ENCODE peak calls at places on chromosomes 11 and 22, in ten cellular contexts. A is heart left ventricle, I is astrocyte, G is IMR-90, D is OCI-LY7, H is cardiac muscle cell, E is pancreas, F is Calu3, W is dorsolateral prefrontal cortex, T is heart right ventricle. U is an unnamed sample.

GRCh38 chr11:104390696-104391095 is 226.7 kb upstream of the PDGFD start:
- DNase-seq in A (no peak), I (peak), G (peak), D (no peak), H (no peak), E (no peak), F (no peak), W (no peak), T (no peak), U (peak)

GRCh38 chr11:122115520-122116343 is at the start of gene BLID:
- DNase-seq in A (peak), I (no peak), G (peak), D (peak), H (peak), E (no peak), F (peak), W (no peak), T (peak), U (no peak)

GRCh38 chr11:69402251-69402892 is 79.1 kb upstream of the LINC01488 start:
- DNase-seq in A (no peak), I (no peak), G (no peak), D (no peak), H (no peak), E (no peak), F (no peak), W (no peak), T (no peak), U (no peak)

GRCh38 chr11:63683133-63683991 is 2.1 kb downstream of the RTN3 start:
- DNase-seq in A (no peak), I (peak), G (peak), D (no peak), H (no peak), E (no peak), F (no peak), W (no peak), T (no peak), U (no peak)

GRCh38 chr11:1730230-1730629 is 20.2 kb downstream of the IFITM10 start:
- DNase-seq in A (no peak), I (no peak), G (no peak), D (no peak), H (no peak), E (no peak), F (no peak), W (no peak), T (no peak), U (no peak)

GRCh38 chr22:44312766-44313165 is at the start of gene SHISAL1:
- DNase-seq in A (no peak), I (peak), G (peak), D (no peak), H (no peak), E (no peak), F (no peak), W (no peak), T (no peak), U (no peak)

GRCh38 chr11:67468509-67468834 is 579 bp downstream of the TMEM134 start:
- DNase-seq in A (no peak), I (no peak), G (no peak), D (peak), H (no peak), E (no peak), F (no peak), W (no peak), T (no peak), U (no peak)

GRCh38 chr11:19727246-19727645 is 14.6 kb downstream of the NAV2 start:
- DNase-seq in A (peak), I (peak), G (peak), D (no peak), H (no peak), E (no peak), F (no peak), W (no peak), T (no peak), U (no peak)

GRCh38 chr11:95520361-95520760 is 269.2 kb downstream of the FAM76B start:
- DNase-seq in A (no peak), I (no peak), G (no peak), D (no peak), H (no peak), E (no peak), F (no peak), W (no peak), T (no peak), U (no peak)

GRCh38 chr11:46122955-46123354 is 1.7 kb upstream of the PHF21A start:
- DNase-seq in A (no peak), I (peak), G (peak), D (no peak), H (no peak), E (no peak), F (no peak), W (no peak), T (no peak), U (no peak)

GRCh38 chr11:93921695-93922468 is 71.5 kb upstream of the VSTM5 start:
- DNase-seq in A (no peak), I (peak), G (peak), D (peak), H (peak), E (peak), F (peak), W (no peak), T (no peak), U (peak)

GRCh38 chr11:792873-793272 is 3.0 kb upstream of the CEND1 start:
- DNase-seq in A (no peak), I (no peak), G (no peak), D (no peak), H (no peak), E (no peak), F (no peak), W (no peak), T (peak), U (no peak)

GRCh38 chr11:47617417-47617809 is 23.2 kb upstream of the C1QTNF4 start:
- DNase-seq in A (no peak), I (peak), G (peak), D (no peak), H (no peak), E (no peak), F (no peak), W (no peak), T (no peak), U (no peak)

GRCh38 chr11:130897262-130898182 is 18.8 kb downstream of the SNX19 start:
- DNase-seq in A (peak), I (peak), G (peak), D (no peak), H (no peak), E (no peak), F (peak), W (no peak), T (peak), U (no peak)

GRCh38 chr11:123532131-123532530 is 102.1 kb downstream of the GRAMD1B start:
- DNase-seq in A (no peak), I (no peak), G (no peak), D (no peak), H (no peak), E (no peak), F (no peak), W (no peak), T (no peak), U (no peak)

GRCh38 chr11:116990061-116990473 is 108.2 kb downstream of the SIK3 start:
- DNase-seq in A (no peak), I (peak), G (peak), D (no peak), H (no peak), E (no peak), F (peak), W (no peak), T (no peak), U (no peak)

GRCh38 chr11:3222003-3222855 is 3.6 kb upstream of the MRGPRG start:
- DNase-seq in A (no peak), I (no peak), G (no peak), D (no peak), H (no peak), E (no peak), F (no peak), W (no peak), T (peak), U (no peak)

GRCh38 chr11:61864814-61865775 is 26.2 kb downstream of the FADS3 start:
- DNase-seq in A (no peak), I (no peak), G (no peak), D (no peak), H (no peak), E (no peak), F (no peak), W (no peak), T (no peak), U (no peak)

GRCh38 chr22:48071828-48072227 is 1309.4 kb downstream of the TBC1D22A start:
- DNase-seq in A (no peak), I (no peak), G (no peak), D (peak), H (no peak), E (no peak), F (no peak), W (no peak), T (no peak), U (no peak)

GRCh38 chr22:44878483-44879300 is 126.3 kb downstream of the ARHGAP8 start:
- DNase-seq in A (no peak), I (no peak), G (no peak), D (no peak), H (no peak), E (no peak), F (no peak), W (peak), T (no peak), U (no peak)

GRCh38 chr22:25051983-25052710 is 99.6 kb downstream of the KIAA1671 start:
- DNase-seq in A (peak), I (no peak), G (no peak), D (no peak), H (no peak), E (peak), F (no peak), W (no peak), T (peak), U (no peak)

GRCh38 chr11:65576867-65577755 is 1.3 kb downstream of the EHBP1L1 start:
- DNase-seq in A (peak), I (peak), G (peak), D (peak), H (no peak), E (no peak), F (peak), W (no peak), T (peak), U (peak)

GRCh38 chr11:66937334-66937733 is 20.8 kb downstream of the PC start:
- DNase-seq in A (no peak), I (no peak), G (no peak), D (no peak), H (no peak), E (no peak), F (no peak), W (no peak), T (no peak), U (no peak)

GRCh38 chr11:24678956-24679355 is 182.1 kb downstream of the LUZP2 start:
- DNase-seq in A (no peak), I (no peak), G (no peak), D (no peak), H (no peak), E (no peak), F (no peak), W (no peak), T (no peak), U (peak)

GRCh38 chr11:14908214-14908880 is 16.3 kb upstream of the CYP2R1 start:
- DNase-seq in A (no peak), I (peak), G (peak), D (peak), H (peak), E (no peak), F (no peak), W (no peak), T (no peak), U (no peak)

GRCh38 chr11:8221917-8222316 is 41.8 kb downstream of the LMO1 start:
- DNase-seq in A (no peak), I (no peak), G (no peak), D (no peak), H (no peak), E (no peak), F (no peak), W (no peak), T (no peak), U (no peak)

GRCh38 chr22:44455151-44455962 is 42.7 kb downstream of the RTL6 start:
- DNase-seq in A (no peak), I (no peak), G (no peak), D (peak), H (no peak), E (no peak), F (no peak), W (no peak), T (no peak), U (peak)

GRCh38 chr11:1768141-1768469 is 4.4 kb upstream of the CTSD start:
- DNase-seq in A (no peak), I (no peak), G (no peak), D (no peak), H (no peak), E (peak), F (no peak), W (peak), T (no peak), U (no peak)

GRCh38 chr22:30474683-30475424 is 3.0 kb upstream of the SEC14L3 start:
- DNase-seq in A (no peak), I (no peak), G (no peak), D (no peak), H (no peak), E (no peak), F (peak), W (no peak), T (no peak), U (peak)

GRCh38 chr11:122668562-122669090 is 13.1 kb downstream of the UBASH3B start:
- DNase-seq in A (no peak), I (peak), G (peak), D (peak), H (no peak), E (no peak), F (no peak), W (no peak), T (no peak), U (peak)

GRCh38 chr11:67277231-67277961 is 11.1 kb downstream of the GRK2 start:
- DNase-seq in A (peak), I (no peak), G (peak), D (peak), H (peak), E (peak), F (no peak), W (no peak), T (peak), U (no peak)

GRCh38 chr11:7062534-7062933 is 26.3 kb upstream of the RBMXL2 start:
- DNase-seq in A (no peak), I (no peak), G (no peak), D (no peak), H (no peak), E (no peak), F (no peak), W (no peak), T (no peak), U (no peak)

GRCh38 chr22:32971252-32971651 is 86.9 kb downstream of the SYN3 start:
- DNase-seq in A (no peak), I (no peak), G (no peak), D (no peak), H (no peak), E (no peak), F (no peak), W (no peak), T (no peak), U (no peak)

GRCh38 chr11:19164230-19164855 is 37.4 kb downstream of the CSRP3 start:
- DNase-seq in A (no peak), I (no peak), G (no peak), D (no peak), H (no peak), E (no peak), F (no peak), W (no peak), T (no peak), U (no peak)

GRCh38 chr11:45141171-45141570 is 5.3 kb upstream of the PRDM11 start:
- DNase-seq in A (no peak), I (no peak), G (no peak), D (no peak), H (no peak), E (no peak), F (no peak), W (no peak), T (no peak), U (no peak)

GRCh38 chr11:64665381-64665780 is 57.6 kb downstream of the NRXN2 start:
- DNase-seq in A (peak), I (no peak), G (no peak), D (no peak), H (no peak), E (no peak), F (no peak), W (no peak), T (no peak), U (peak)

GRCh38 chr11:77073328-77074001 is 6.7 kb downstream of the CAPN5 start:
- DNase-seq in A (peak), I (peak), G (peak), D (no peak), H (peak), E (peak), F (peak), W (peak), T (peak), U (peak)
- TF ChIP-seq CTCF in A (peak), I (peak), G (peak), D (no peak), H (peak), E (no peak), F (peak), W (no peak), T (no peak), U (no peak)

DNA sequence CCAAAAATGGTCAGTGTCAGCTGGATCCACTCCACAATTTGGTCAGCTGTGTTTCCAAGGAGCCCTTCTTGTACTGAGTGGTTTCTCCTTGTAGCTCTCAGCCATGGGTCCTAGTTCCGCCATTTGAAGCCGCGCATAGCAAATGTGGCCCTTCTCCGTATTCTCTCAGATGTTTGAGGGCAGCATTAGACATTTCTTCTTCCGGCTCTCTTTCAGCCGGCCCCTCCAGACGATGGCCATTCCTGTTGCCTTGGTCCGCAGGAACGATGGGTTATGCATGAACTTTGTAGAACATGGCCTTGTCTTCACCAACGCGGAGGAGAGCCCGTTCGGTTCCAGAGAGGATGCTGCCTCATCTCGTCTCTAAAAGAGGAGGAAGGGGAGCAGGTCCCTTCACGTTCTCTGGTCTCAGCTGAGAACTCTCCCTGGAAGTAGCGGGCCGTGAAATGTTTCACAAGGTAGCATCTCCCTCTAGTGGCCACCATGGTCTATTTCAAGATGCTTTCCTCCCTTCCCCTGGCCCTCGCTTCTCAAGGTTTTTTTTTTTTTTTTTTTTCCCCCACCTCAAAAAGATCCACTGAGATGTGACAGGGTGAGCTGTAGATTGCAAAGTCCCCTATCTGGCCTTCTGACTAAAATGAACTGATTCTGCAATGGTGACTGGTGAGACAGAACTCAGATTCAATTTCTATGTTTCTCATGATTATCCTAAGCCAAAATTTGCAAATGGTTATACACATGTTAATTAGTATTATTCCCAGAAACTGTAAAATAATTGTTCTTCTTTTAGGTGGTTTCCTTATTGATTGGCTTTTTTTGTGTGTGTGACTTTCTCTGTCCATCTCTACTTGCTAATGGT is 19.8 kb upstream of the PLET1 start:
- DNase-seq in A (peak), I (peak), G (peak), D (peak), H (peak), E (peak), F (peak), W (peak), T (no peak), U (peak)
- TF ChIP-seq CTCF in A (peak), I (peak), G (peak), D (peak), H (peak), E (peak), F (peak), W (peak), T (peak), U (peak)

DNA sequence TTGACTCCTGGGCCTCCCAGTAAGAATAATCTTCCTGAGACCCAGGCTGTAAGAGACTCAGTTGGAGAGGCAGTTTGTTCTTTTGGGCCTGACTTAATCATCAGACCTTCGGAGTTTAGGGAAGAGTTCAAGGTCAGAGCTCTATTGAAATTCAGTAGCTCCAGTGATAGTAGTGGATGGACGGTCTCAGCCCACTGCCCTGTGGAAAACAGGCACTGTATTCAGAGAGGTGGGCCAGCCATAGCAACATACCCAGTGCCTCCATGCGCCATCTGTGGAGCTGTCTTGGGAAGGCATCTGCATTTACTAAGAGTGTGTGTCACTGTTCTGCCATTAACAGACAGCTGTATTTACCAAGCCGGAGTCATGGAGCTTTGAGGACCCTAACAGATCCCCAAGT is 2.9 kb downstream of the SMARCB1 start:
- DNase-seq in A (no peak), I (no peak), G (no peak), D (peak), H (peak), E (no peak), F (no peak), W (no peak), T (no peak), U (no peak)
- TF ChIP-seq CTCF in A (no peak), I (no peak), G (peak), D (peak), H (no peak), E (no peak), F (no peak), W (no peak), T (no peak), U (no peak)

DNA sequence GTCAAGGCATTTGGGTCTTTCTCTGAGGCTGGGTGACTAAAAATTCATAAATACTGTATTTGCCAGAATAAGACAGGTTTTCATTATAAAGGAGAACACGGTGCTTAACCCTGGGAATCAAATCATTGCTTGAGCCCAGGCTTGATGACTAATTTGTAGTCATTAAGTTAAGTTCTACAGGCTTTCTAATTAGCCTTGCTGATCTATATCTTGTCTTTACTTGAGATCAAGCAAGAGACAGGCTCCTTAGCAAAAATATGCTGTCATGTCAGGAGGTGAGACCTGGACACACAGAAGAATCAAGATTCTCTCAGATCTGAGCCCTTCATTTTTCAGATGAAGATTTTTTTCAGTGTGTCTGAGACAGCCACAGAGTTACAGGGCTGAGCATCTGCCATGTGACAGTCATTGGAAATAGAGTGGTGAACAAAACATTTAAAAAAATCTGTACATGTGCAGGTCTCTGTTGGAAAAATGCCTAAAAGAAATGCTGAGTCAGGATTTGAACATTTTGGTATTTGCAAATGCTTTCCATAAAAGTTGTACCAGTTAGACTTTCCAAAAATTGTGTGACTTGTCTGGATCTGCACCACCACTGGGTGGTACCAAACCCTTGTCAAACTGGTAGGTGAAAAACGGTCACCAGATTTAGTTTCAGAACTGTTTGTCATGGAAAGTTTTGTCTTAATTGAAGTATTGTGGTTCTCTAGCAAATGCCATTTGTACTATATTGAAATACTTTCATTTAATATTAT is 14.7 kb downstream of the ACAT1 start:
- DNase-seq in A (no peak), I (peak), G (peak), D (peak), H (no peak), E (no peak), F (no peak), W (no peak), T (no peak), U (peak)
- TF ChIP-seq CTCF in A (no peak), I (peak), G (no peak), D (peak), H (peak), E (no peak), F (no peak), W (no peak), T (no peak), U (peak)

U was measured in PC-9.